ENCODE peak calls at places on chromosomes 3 and 15, in six cellular contexts. F is astrocyte, J is HS-5, W is tibial artery, Y is PC-9, T is HFFc6. B is an unnamed sample.

GRCh38 chr3:45597166-45597565 is 2.6 kb downstream of the LIMD1 start:
- DNase-seq in F (peak; percentile 76), J (peak; percentile 43), W (peak; percentile 71), Y (no peak), T (no peak), B (no peak)

GRCh38 chr3:67783281-67784250 is 129.2 kb upstream of the SUCLG2 start:
- DNase-seq in F (no peak), J (no peak), W (no peak), Y (no peak), T (no peak), B (no peak)

GRCh38 chr15:44311136-44311535 is 22.6 kb downstream of the GOLM2 start:
- DNase-seq in F (no peak), J (no peak), W (no peak), Y (no peak), T (no peak), B (no peak)

GRCh38 chr15:38454687-38455071 is 752 bp downstream of the FAM98B start:
- DNase-seq in F (peak; percentile 15), J (no peak), W (no peak), Y (no peak), T (no peak), B (no peak)

GRCh38 chr3:128484404-128485282 is 8.4 kb downstream of the GATA2 start:
- DNase-seq in F (no peak), J (no peak), W (no peak), Y (no peak), T (no peak), B (no peak)

GRCh38 chr3:79139395-79140060 is 628.3 kb downstream of the ROBO1 start:
- DNase-seq in F (peak; percentile 59), J (peak; percentile 22), W (no peak), Y (no peak), T (no peak), B (no peak)

GRCh38 chr15:61819386-61819785 is 240.9 kb downstream of the VPS13C start:
- DNase-seq in F (no peak), J (no peak), W (no peak), Y (no peak), T (no peak), B (no peak)

GRCh38 chr15:31262901-31263671 is 63.5 kb upstream of the KLF13 start:
- DNase-seq in F (peak; percentile 6), J (no peak), W (peak; percentile 65), Y (no peak), T (no peak), B (no peak)

GRCh38 chr15:50911001-50911400 is 2.5 kb downstream of the AP4E1 start:
- DNase-seq in F (peak; percentile 81), J (no peak), W (no peak), Y (no peak), T (peak; percentile 25), B (no peak)